ENCODE peak calls at places on chromosome 21, in six cellular contexts. One of them, this sample, is unnamed.

GRCh38 chr21:45555251-45555556 is 13.0 kb upstream of the SLC19A1 start:
- DNase-seq in A549: no peak
- DNase-seq in K562: no peak
- DNase-seq in endothelial cell of umbilical vein: no peak
- DNase-seq in HepG2: no peak
- DNase-seq in GM12878: no peak
- DNase-seq in this sample: no peak

GRCh38 chr21:44292812-44293195 is 7.0 kb upstream of the PFKL start:
- DNase-seq in A549: no peak
- DNase-seq in K562: no peak
- DNase-seq in endothelial cell of umbilical vein: no peak
- DNase-seq in HepG2: no peak
- DNase-seq in GM12878: no peak
- DNase-seq in this sample: no peak

GRCh38 chr21:25039461-25040380 is 567.6 kb downstream of the MRPL39 start:
- DNase-seq in A549: no peak
- DNase-seq in K562: no peak
- DNase-seq in endothelial cell of umbilical vein: no peak
- DNase-seq in HepG2: no peak
- DNase-seq in GM12878: peak
- DNase-seq in this sample: peak

GRCh38 chr21:25638634-25639166 is 358 bp upstream of the JAM2 start:
- DNase-seq in A549: no peak
- DNase-seq in K562: no peak
- DNase-seq in endothelial cell of umbilical vein: peak
- DNase-seq in HepG2: no peak
- DNase-seq in GM12878: peak
- DNase-seq in this sample: no peak

GRCh38 chr21:40043866-40044265 is 176.6 kb downstream of the PCP4 start:
- DNase-seq in A549: no peak
- DNase-seq in K562: no peak
- DNase-seq in endothelial cell of umbilical vein: no peak
- DNase-seq in HepG2: no peak
- DNase-seq in GM12878: no peak
- DNase-seq in this sample: no peak

GRCh38 chr21:23578027-23578426 is 2029.3 kb downstream of the MRPL39 start:
- DNase-seq in A549: no peak
- DNase-seq in K562: no peak
- DNase-seq in endothelial cell of umbilical vein: no peak
- DNase-seq in HepG2: no peak
- DNase-seq in GM12878: no peak
- DNase-seq in this sample: no peak

GRCh38 chr21:31162827-31163226 is 124.6 kb upstream of the KRTAP19-8 start:
- DNase-seq in A549: no peak
- DNase-seq in K562: no peak
- DNase-seq in endothelial cell of umbilical vein: no peak
- DNase-seq in HepG2: no peak
- DNase-seq in GM12878: no peak
- DNase-seq in this sample: no peak

GRCh38 chr21:22764222-22764621 is 1766.0 kb downstream of the NCAM2 start:
- DNase-seq in A549: no peak
- DNase-seq in K562: no peak
- DNase-seq in endothelial cell of umbilical vein: no peak
- DNase-seq in HepG2: no peak
- DNase-seq in GM12878: no peak
- DNase-seq in this sample: no peak

GRCh38 chr21:26595971-26596370 is 22.9 kb upstream of the CYYR1 start:
- DNase-seq in A549: no peak
- DNase-seq in K562: no peak
- DNase-seq in endothelial cell of umbilical vein: no peak
- DNase-seq in HepG2: no peak
- DNase-seq in GM12878: no peak
- DNase-seq in this sample: no peak

GRCh38 chr21:45841033-45841432 is 140.5 kb upstream of the COL6A1 start:
- DNase-seq in A549: no peak
- DNase-seq in K562: no peak
- DNase-seq in endothelial cell of umbilical vein: no peak
- DNase-seq in HepG2: no peak
- DNase-seq in GM12878: no peak
- DNase-seq in this sample: no peak

GRCh38 chr21:45253180-45253579 is 34.5 kb downstream of the POFUT2 start:
- DNase-seq in A549: no peak
- DNase-seq in K562: no peak
- DNase-seq in endothelial cell of umbilical vein: peak
- DNase-seq in HepG2: no peak
- DNase-seq in GM12878: no peak
- DNase-seq in this sample: peak

GRCh38 chr21:38945536-38946245 is 140.0 kb downstream of the ETS2 start:
- DNase-seq in A549: no peak
- DNase-seq in K562: no peak
- DNase-seq in endothelial cell of umbilical vein: no peak
- DNase-seq in HepG2: no peak
- DNase-seq in GM12878: no peak
- DNase-seq in this sample: no peak

GRCh38 chr21:30044447-30045064 is 104.8 kb upstream of the GRIK1 start:
- DNase-seq in A549: peak
- DNase-seq in K562: peak
- DNase-seq in endothelial cell of umbilical vein: peak
- DNase-seq in HepG2: peak
- DNase-seq in GM12878: no peak
- DNase-seq in this sample: peak

GRCh38 chr21:43762303-43763128 is 13.6 kb downstream of the CSTB start:
- DNase-seq in A549: no peak
- DNase-seq in K562: no peak
- DNase-seq in endothelial cell of umbilical vein: no peak
- DNase-seq in HepG2: no peak
- DNase-seq in GM12878: no peak
- DNase-seq in this sample: no peak

DNA sequence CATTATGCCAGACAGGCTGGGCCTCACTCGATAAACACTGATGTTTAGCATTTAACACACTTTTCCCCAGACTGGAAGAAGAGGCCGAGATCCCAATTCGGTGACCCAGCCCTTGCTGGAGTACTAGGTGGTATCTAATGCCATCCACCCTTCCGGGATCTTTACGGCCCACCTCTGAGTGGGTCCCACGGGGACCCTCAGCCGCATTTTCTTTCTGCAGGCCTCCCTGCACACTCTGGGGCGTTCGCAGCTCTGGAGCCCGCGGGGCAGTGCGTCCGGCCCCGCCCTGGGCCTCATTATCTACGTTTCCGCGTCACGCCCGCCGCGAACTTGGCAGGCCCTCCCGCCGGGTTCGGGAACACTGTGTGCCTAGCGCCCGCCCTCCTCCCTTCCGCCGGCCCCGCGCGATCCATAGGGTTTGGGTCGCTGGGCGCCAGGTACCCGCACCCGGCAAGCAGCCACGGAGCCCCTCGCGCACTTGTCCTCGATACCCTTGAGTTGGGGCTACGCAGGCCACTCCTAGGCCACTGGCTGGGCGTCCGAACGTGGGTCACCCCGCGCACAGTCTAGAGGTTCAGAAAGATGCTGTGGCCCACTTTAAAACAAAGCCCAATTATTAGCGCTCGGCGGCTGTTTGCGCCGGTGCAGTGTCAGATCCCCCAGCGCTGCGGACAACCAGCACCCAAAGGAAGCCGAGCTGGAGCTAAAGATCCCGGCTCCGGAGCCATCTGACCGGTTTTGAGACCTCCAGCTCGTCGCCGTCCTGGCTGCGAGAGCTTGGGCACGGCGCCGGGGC is 942 bp upstream of the EVA1C start:
- DNase-seq in A549: peak
- DNase-seq in K562: peak
- DNase-seq in endothelial cell of umbilical vein: peak
- DNase-seq in HepG2: no peak
- DNase-seq in GM12878: no peak
- DNase-seq in this sample: no peak
- TF ChIP-seq POLR2A in A549: peak
- TF ChIP-seq POLR2A in K562: no peak
- TF ChIP-seq POLR2A in endothelial cell of umbilical vein: peak
- TF ChIP-seq POLR2A in HepG2: no peak
- TF ChIP-seq POLR2A in GM12878: no peak
- TF ChIP-seq POLR2A in this sample: no peak

DNA sequence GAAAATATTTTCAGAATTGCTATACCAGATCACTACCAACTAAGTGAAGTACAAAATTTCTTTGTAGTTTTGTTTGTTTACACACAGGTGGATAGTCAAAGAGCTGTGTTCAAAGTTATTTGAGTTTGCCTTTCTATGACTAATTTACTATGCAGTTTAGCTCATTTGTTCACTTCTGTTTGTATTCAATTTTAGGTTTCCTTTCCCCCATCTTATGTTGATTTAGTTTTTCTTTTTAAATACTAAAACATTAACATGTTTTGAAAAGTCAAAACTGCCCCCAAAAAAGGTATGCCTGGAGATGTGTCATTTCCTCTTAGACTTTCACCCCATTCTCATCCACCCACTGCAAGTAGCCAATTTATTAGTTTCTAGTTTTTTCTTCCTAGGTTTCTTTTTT is 18.7 kb upstream of the RIPPLY3 start:
- DNase-seq in A549: no peak
- DNase-seq in K562: no peak
- DNase-seq in endothelial cell of umbilical vein: no peak
- DNase-seq in HepG2: peak
- DNase-seq in GM12878: no peak
- DNase-seq in this sample: no peak
- H3K4me3 ChIP-seq in A549: no peak
- H3K4me3 ChIP-seq in K562: no peak
- H3K4me3 ChIP-seq in endothelial cell of umbilical vein: no peak
- H3K4me3 ChIP-seq in HepG2: no peak
- H3K4me3 ChIP-seq in GM12878: no peak
- H3K4me3 ChIP-seq in this sample: no peak

GRCh38 chr21:35559128-35559831 is 501.0 kb downstream of the SETD4 start:
- DNase-seq in A549: no peak
- DNase-seq in K562: no peak
- DNase-seq in endothelial cell of umbilical vein: no peak
- DNase-seq in HepG2: no peak
- DNase-seq in GM12878: no peak
- DNase-seq in this sample: no peak
- TF ChIP-seq MYC in A549: no peak
- TF ChIP-seq MYC in K562: no peak
- TF ChIP-seq MYC in endothelial cell of umbilical vein: no peak
- TF ChIP-seq MYC in HepG2: no peak
- TF ChIP-seq MYC in GM12878: no peak
- TF ChIP-seq MYC in this sample: no peak

GRCh38 chr21:42460391-42461184 is 35.4 kb downstream of the RSPH1 start:
- DNase-seq in A549: no peak
- DNase-seq in K562: no peak
- DNase-seq in endothelial cell of umbilical vein: no peak
- DNase-seq in HepG2: no peak
- DNase-seq in GM12878: peak
- DNase-seq in this sample: no peak

GRCh38 chr21:42463861-42464515 is 32.0 kb downstream of the RSPH1 start:
- DNase-seq in A549: peak
- DNase-seq in K562: no peak
- DNase-seq in endothelial cell of umbilical vein: peak
- DNase-seq in HepG2: peak
- DNase-seq in GM12878: no peak
- DNase-seq in this sample: peak

GRCh38 chr21:42459583-42460215 is 36.3 kb downstream of the RSPH1 start:
- DNase-seq in A549: no peak
- DNase-seq in K562: no peak
- DNase-seq in endothelial cell of umbilical vein: no peak
- DNase-seq in HepG2: no peak
- DNase-seq in GM12878: no peak
- DNase-seq in this sample: no peak

GRCh38 chr21:42461185-42461520 is 34.9 kb downstream of the RSPH1 start:
- DNase-seq in A549: no peak
- DNase-seq in K562: no peak
- DNase-seq in endothelial cell of umbilical vein: no peak
- DNase-seq in HepG2: no peak
- DNase-seq in GM12878: no peak
- DNase-seq in this sample: no peak

GRCh38 chr21:42461881-42462877 is 33.8 kb downstream of the RSPH1 start:
- DNase-seq in A549: no peak
- DNase-seq in K562: no peak
- DNase-seq in endothelial cell of umbilical vein: no peak
- DNase-seq in HepG2: no peak
- DNase-seq in GM12878: no peak
- DNase-seq in this sample: peak
- TF ChIP-seq POLR2A in A549: no peak
- TF ChIP-seq POLR2A in K562: peak
- TF ChIP-seq POLR2A in endothelial cell of umbilical vein: no peak
- TF ChIP-seq POLR2A in HepG2: no peak
- TF ChIP-seq POLR2A in GM12878: no peak
- TF ChIP-seq POLR2A in this sample: peak

DNA sequence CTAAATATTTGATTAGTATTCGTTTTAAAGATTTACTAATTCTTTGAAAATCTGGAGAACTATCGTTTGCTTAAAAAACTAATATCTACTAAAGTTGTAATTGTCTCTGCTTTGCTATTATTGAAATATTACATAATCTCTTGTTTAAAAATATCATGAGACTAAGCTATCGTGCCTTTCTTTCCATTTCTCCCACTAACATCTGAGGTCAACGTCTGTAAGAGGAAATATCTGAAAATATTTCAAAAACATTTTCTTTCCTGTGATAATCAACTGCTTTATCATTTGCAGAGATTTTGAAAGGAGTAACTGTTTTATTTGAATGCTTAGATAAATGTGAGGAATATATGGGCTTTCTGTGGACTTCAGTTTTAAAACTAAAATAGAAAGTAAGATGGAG is 694.1 kb downstream of the USP25 start:
- DNase-seq in A549: no peak
- DNase-seq in K562: no peak
- DNase-seq in endothelial cell of umbilical vein: no peak
- DNase-seq in HepG2: no peak
- DNase-seq in GM12878: no peak
- DNase-seq in this sample: no peak
- H3K4me3 ChIP-seq in A549: peak
- H3K4me3 ChIP-seq in K562: no peak
- H3K4me3 ChIP-seq in endothelial cell of umbilical vein: peak
- H3K4me3 ChIP-seq in HepG2: no peak
- H3K4me3 ChIP-seq in GM12878: no peak
- H3K4me3 ChIP-seq in this sample: no peak